ENCODE peak calls at places on chromosomes 3 and 15, in nine cellular contexts. Z is fibroblast of mammary gland, L is mucosa of descending colon, N is esophagus muscularis mucosa, B is testis, O is AG04450, S is fibroblast of pulmonary artery, X is neural progenitor cell, Q is osteocyte. P is an unnamed sample.

GRCh38 chr3:151236316-151236715 is 33.3 kb upstream of the GPR171 start:
- DNase-seq in Z (no peak), X (no peak), L (no peak), O (no peak), N (no peak), B (no peak), S (no peak), Q (no peak), P (no peak)

GRCh38 chr15:70109982-70110381 is 12.3 kb upstream of the TLE3 start:
- DNase-seq in S (no peak), X (no peak), O (no peak), Z (no peak), L (no peak), Q (no peak), N (no peak), B (no peak), P (no peak)

GRCh38 chr15:70863450-70864218 is 9.7 kb upstream of the LARP6 start:
- DNase-seq in N (no peak), X (no peak), B (no peak), Q (no peak), Z (peak; percentile 85), O (no peak), S (peak; percentile 86), L (no peak), P (no peak)

GRCh38 chr3:53554559-53555511 is 60.4 kb downstream of the CACNA1D start:
- DNase-seq in Q (no peak), L (no peak), S (no peak), X (no peak), B (no peak), Z (no peak), N (peak; percentile 14), O (no peak), P (peak; percentile 55)

GRCh38 chr15:40293006-40293405 is 10.1 kb upstream of the ANKRD63 start:
- DNase-seq in Z (no peak), N (no peak), Q (no peak), X (no peak), L (no peak), O (no peak), S (no peak), B (no peak), P (no peak)

GRCh38 chr3:142450192-142450591 is 2.4 kb upstream of the XRN1 start:
- DNase-seq in S (no peak), N (no peak), Q (no peak), L (no peak), X (no peak), B (no peak), Z (no peak), O (no peak), P (no peak)

GRCh38 chr3:194592798-194593752 is 40.1 kb downstream of the TMEM44 start:
- DNase-seq in Q (peak; percentile 89), B (no peak), S (peak; percentile 100), X (no peak), Z (peak; percentile 100), O (peak; percentile 99), L (no peak), N (no peak), P (no peak)

GRCh38 chr3:61667417-61668213 is 106.2 kb downstream of the PTPRG start:
- DNase-seq in L (no peak), N (no peak), O (no peak), Z (peak; percentile 45), S (peak; percentile 41), Q (no peak), X (no peak), B (no peak), P (no peak)

GRCh38 chr3:72482589-72483249 is 365.5 kb downstream of the SHQ1 start:
- DNase-seq in B (peak; percentile 22), N (peak; percentile 96), S (peak; percentile 78), X (no peak), Z (peak; percentile 91), L (peak; percentile 71), Q (no peak), O (peak; percentile 27), P (peak; percentile 47)

GRCh38 chr3:98657429-98657828 is 64.0 kb upstream of the CPOX start:
- DNase-seq in L (peak; percentile 51), O (no peak), Z (peak; percentile 9), N (no peak), S (no peak), Q (no peak), X (peak; percentile 62), B (no peak), P (peak; percentile 61)

GRCh38 chr3:53616330-53616729 is 121.9 kb downstream of the CACNA1D start:
- DNase-seq in N (peak; percentile 78), Q (peak; percentile 46), Z (no peak), X (no peak), S (no peak), O (no peak), B (no peak), L (no peak), P (no peak)

GRCh38 chr3:58672451-58672850 is 5.9 kb upstream of the FAM3D start:
- DNase-seq in O (no peak), X (no peak), Q (no peak), N (no peak), Z (no peak), B (no peak), L (no peak), S (no peak), P (no peak)

GRCh38 chr3:119145128-119145499 is 851 bp upstream of the TEX55 start:
- DNase-seq in Z (no peak), B (no peak), N (no peak), S (no peak), O (no peak), L (no peak), Q (no peak), X (no peak), P (no peak)

GRCh38 chr3:180358179-180358578 is 243.8 kb upstream of the TTC14 start:
- DNase-seq in N (no peak), X (no peak), Z (peak; percentile 78), L (no peak), O (peak; percentile 3), S (no peak), B (no peak), Q (no peak), P (no peak)
- TF ChIP-seq CTCF in N (no peak), X (no peak), Z (no peak), L (no peak), O (no peak), S (no peak), B (no peak), Q (no peak), P (no peak)

GRCh38 chr3:193310914-193311723 is 67.4 kb downstream of the ATP13A5 start:
- DNase-seq in O (no peak), Q (no peak), X (no peak), Z (no peak), S (no peak), L (no peak), N (no peak), B (no peak), P (no peak)

GRCh38 chr3:193317901-193318300 is 60.7 kb downstream of the ATP13A5 start:
- DNase-seq in S (no peak), B (no peak), O (no peak), X (no peak), N (no peak), L (no peak), Z (no peak), Q (no peak), P (no peak)

GRCh38 chr3:193313448-193313958 is 65.0 kb downstream of the ATP13A5 start:
- DNase-seq in Q (no peak), L (no peak), O (no peak), S (no peak), Z (no peak), X (no peak), N (no peak), B (no peak), P (no peak)

DNA sequence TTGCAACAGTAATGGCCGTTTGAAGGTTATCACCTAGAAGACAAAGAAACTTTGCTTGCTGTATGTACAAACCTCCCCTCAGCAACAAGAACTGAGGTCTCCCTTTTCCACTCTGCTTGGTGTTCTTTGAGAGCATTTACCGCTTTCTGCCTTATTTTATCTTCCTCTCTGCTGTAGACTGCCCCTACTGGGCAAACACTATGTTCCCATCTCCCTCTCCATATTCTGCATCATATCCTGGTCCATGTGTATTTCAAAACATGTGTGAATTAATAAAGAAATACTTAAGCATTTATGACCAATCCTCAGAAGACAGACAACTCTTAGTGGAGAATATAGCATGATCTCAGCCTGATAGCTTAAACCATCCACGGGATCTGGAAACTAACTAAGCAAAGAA is 64.4 kb downstream of the ATP13A5 start:
- DNase-seq in B (no peak), O (no peak), Z (no peak), S (no peak), L (no peak), Q (no peak), X (no peak), N (no peak), P (no peak)
- TF ChIP-seq CTCF in B (no peak), O (peak; percentile 20), Z (peak; percentile 5), S (no peak), L (no peak), Q (no peak), X (peak; percentile 38), N (no peak), P (no peak)

GRCh38 chr3:184143327-184143726 is 8.2 kb downstream of the EIF2B5 start:
- DNase-seq in N (no peak), S (no peak), B (no peak), Q (no peak), Z (no peak), L (no peak), X (no peak), O (no peak), P (no peak)

GRCh38 chr3:184144505-184144904 is 9.3 kb downstream of the EIF2B5 start:
- DNase-seq in B (no peak), Z (no peak), Q (no peak), S (no peak), L (no peak), O (no peak), N (no peak), X (no peak), P (no peak)

GRCh38 chr3:184142199-184142598 is 7.0 kb downstream of the EIF2B5 start:
- DNase-seq in Q (no peak), O (no peak), N (no peak), L (no peak), Z (no peak), X (no peak), B (no peak), S (no peak), P (no peak)

GRCh38 chr3:184145881-184146280 is 9.3 kb upstream of the DVL3 start:
- DNase-seq in O (no peak), N (no peak), Z (no peak), Q (no peak), L (no peak), X (no peak), B (no peak), S (no peak), P (no peak)

GRCh38 chr3:184145120-184145524 is 10.0 kb downstream of the EIF2B5 start:
- DNase-seq in O (no peak), B (peak; percentile 71), Z (peak; percentile 70), S (peak; percentile 74), X (peak; percentile 65), L (no peak), Q (no peak), N (no peak), P (no peak)
- TF ChIP-seq CTCF in O (peak; percentile 48), B (no peak), Z (peak; percentile 49), S (peak; percentile 55), X (peak; percentile 53), L (no peak), Q (peak; percentile 36), N (peak; percentile 53), P (peak; percentile 37)

DNA sequence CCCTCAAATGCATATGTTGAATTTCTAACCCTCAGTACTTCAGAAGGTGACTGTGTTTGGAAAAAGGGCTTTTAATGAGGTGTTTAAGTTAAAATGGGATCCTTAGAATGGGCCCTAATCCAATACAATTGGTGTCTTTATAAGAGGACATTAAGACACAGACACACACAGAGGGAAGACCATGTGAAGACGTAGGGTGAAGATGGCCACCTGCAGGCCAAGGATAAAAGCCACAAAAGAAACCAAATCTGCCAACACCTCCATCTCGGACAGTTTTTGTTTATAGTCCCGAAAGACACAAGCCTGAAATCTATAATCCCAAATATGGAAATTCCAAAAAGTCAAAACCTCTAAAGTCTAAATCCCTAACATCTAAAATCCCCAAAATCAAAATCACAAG is 4.1 kb upstream of the MASP1 start:
- DNase-seq in S (peak; percentile 18), O (no peak), L (no peak), N (no peak), Q (no peak), B (no peak), Z (peak; percentile 25), X (peak; percentile 40), P (no peak)
- TF ChIP-seq CTCF in S (peak; percentile 28), O (peak; percentile 36), L (no peak), N (peak; percentile 24), Q (peak; percentile 23), B (no peak), Z (no peak), X (peak; percentile 38), P (no peak)